ENCODE peak calls at places on chromosomes 2 and 18, in four cellular contexts. E is Right ventricle myocardium superior, R is stromal cell of bone marrow, N is cortex of kidney. L is an unnamed sample.

GRCh38 chr2:46979611-46980010 is 64.0 kb upstream of the MCFD2 start:
- DNase-seq in E (no peak), R (no peak), N (no peak), L (no peak)

GRCh38 chr2:60868589-60869273 is 12.6 kb upstream of the REL start:
- DNase-seq in E (no peak), R (no peak), N (no peak), L (no peak)

GRCh38 chr18:22219568-22220355 is 50.4 kb downstream of the GATA6 start:
- DNase-seq in E (no peak), R (no peak), N (no peak), L (no peak)

GRCh38 chr2:164213916-164214315 is 407.4 kb downstream of the GRB14 start:
- DNase-seq in E (no peak), R (no peak), N (no peak), L (no peak)

GRCh38 chr18:54671291-54671881 is 80.3 kb downstream of the DYNAP start:
- DNase-seq in E (no peak), R (peak; percentile 26), N (no peak), L (no peak)

GRCh38 chr2:240832816-240833497 is 12.9 kb upstream of the KIF1A start:
- DNase-seq in E (no peak), R (no peak), N (no peak), L (no peak)

GRCh38 chr2:88429929-88430328 is 22.6 kb downstream of the FOXI3 start:
- DNase-seq in E (no peak), R (no peak), N (no peak), L (no peak)

GRCh38 chr2:65024149-65024829 is 31.9 kb upstream of the CEP68 start:
- DNase-seq in E (no peak), R (peak; percentile 90), N (no peak), L (no peak)

GRCh38 chr18:8603663-8604520 is 5.3 kb upstream of the RAB12 start:
- DNase-seq in E (no peak), R (no peak), N (no peak), L (no peak)

GRCh38 chr2:215358312-215358845 is 46.5 kb downstream of the ATIC start:
- DNase-seq in E (no peak), R (no peak), N (no peak), L (no peak)

GRCh38 chr2:240932001-240932723 is 26.0 kb downstream of the CROCC2 start:
- DNase-seq in E (no peak), R (no peak), N (no peak), L (no peak)

GRCh38 chr2:109380502-109381326 is 233.1 kb downstream of the SEPTIN10 start:
- DNase-seq in E (no peak), R (no peak), N (no peak), L (no peak)

GRCh38 chr2:35794766-35795448 is 560.7 kb upstream of the CRIM1 start:
- DNase-seq in E (no peak), R (no peak), N (no peak), L (no peak)

GRCh38 chr2:58640042-58640441 is 398.9 kb upstream of the FANCL start:
- DNase-seq in E (no peak), R (no peak), N (no peak), L (no peak)

GRCh38 chr2:108921096-108922030 is 67.7 kb downstream of the EDAR start:
- DNase-seq in E (no peak), R (no peak), N (no peak), L (no peak)

GRCh38 chr2:224410946-224411561 is 9.1 kb upstream of the FAM124B start:
- DNase-seq in E (no peak), R (peak; percentile 37), N (no peak), L (no peak)